ENCODE peak calls at places on chromosomes 5 and 9, in eight cellular contexts. H, K, X, V, P, S, G and Q are unnamed samples.

GRCh38 chr5:116265506-116265905 is 180.7 kb downstream of the COMMD10 start:
- DNase-seq in H (no peak), K (peak), X (no peak), V (no peak), P (no peak), S (no peak), G (no peak), Q (no peak)

GRCh38 chr9:70581214-70581966 is 166.9 kb upstream of the KLF9 start:
- DNase-seq in H (no peak), K (no peak), X (no peak), V (no peak), P (no peak), S (no peak), G (no peak), Q (no peak)

GRCh38 chr5:52674815-52675545 is 112.7 kb upstream of the ITGA1 start:
- DNase-seq in H (peak), K (peak), X (no peak), V (no peak), P (no peak), S (no peak), G (no peak), Q (no peak)

GRCh38 chr5:40834391-40834848 is 602 bp downstream of the RPL37 start:
- DNase-seq in H (no peak), K (peak), X (no peak), V (no peak), P (no peak), S (no peak), G (no peak), Q (no peak)

GRCh38 chr5:55926476-55926875 is 68.3 kb downstream of the IL6ST start:
- DNase-seq in H (no peak), K (no peak), X (no peak), V (no peak), P (no peak), S (no peak), G (no peak), Q (no peak)

GRCh38 chr5:137822158-137822764 is 45.4 kb upstream of the MYOT start:
- DNase-seq in H (no peak), K (peak), X (peak), V (peak), P (peak), S (peak), G (peak), Q (peak)

GRCh38 chr5:40871177-40871576 is 30.0 kb downstream of the CARD6 start:
- DNase-seq in H (no peak), K (no peak), X (no peak), V (no peak), P (no peak), S (peak), G (no peak), Q (no peak)

GRCh38 chr9:127742435-127743088 is 7.5 kb upstream of the TOR2A start:
- DNase-seq in H (no peak), K (peak), X (peak), V (no peak), P (no peak), S (peak), G (peak), Q (peak)

GRCh38 chr5:150106669-150107068 is 20.3 kb upstream of the CSF1R start:
- DNase-seq in H (no peak), K (no peak), X (no peak), V (no peak), P (peak), S (no peak), G (no peak), Q (no peak)

GRCh38 chr5:16957305-16958165 is 21.4 kb upstream of the MYO10 start:
- DNase-seq in H (no peak), K (peak), X (no peak), V (no peak), P (no peak), S (no peak), G (no peak), Q (no peak)

GRCh38 chr9:21252727-21253547 is 13.1 kb upstream of the IFNA14 start:
- DNase-seq in H (no peak), K (peak), X (peak), V (peak), P (peak), S (peak), G (peak), Q (peak)
- TF ChIP-seq CTCF in H (peak), K (no peak), X (peak), V (peak), P (peak), S (peak), G (peak), Q (peak)

DNA sequence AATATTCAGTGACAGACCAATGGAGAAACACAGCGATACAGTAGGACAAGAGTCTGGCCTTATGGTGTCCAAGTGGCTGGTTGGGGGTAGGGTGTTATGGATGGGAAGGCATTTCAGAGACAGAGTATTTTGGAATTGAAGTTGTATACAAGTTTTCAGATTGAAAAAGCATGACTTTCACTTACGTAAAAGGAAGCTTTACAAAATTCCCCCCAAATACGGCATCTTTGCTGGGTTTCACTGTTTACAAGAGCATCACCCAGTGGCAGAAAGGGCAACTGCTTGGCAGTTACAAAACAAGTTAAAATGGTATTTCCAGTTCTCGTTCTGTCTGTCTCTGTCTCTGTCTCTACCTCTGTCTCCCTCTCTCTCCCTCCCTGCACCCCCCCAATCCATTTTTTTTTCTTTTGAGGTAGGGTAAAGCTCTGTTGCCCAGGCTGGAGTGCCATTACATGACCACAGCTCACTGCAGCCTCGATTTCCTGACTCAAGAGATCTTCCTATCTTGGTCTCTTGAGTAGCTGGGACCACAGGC is 86.2 kb downstream of the PTPN3 start:
- DNase-seq in H (no peak), K (peak), X (no peak), V (peak), P (peak), S (no peak), G (no peak), Q (no peak)
- TF ChIP-seq CTCF in H (peak), K (peak), X (peak), V (peak), P (peak), S (peak), G (peak), Q (peak)

DNA sequence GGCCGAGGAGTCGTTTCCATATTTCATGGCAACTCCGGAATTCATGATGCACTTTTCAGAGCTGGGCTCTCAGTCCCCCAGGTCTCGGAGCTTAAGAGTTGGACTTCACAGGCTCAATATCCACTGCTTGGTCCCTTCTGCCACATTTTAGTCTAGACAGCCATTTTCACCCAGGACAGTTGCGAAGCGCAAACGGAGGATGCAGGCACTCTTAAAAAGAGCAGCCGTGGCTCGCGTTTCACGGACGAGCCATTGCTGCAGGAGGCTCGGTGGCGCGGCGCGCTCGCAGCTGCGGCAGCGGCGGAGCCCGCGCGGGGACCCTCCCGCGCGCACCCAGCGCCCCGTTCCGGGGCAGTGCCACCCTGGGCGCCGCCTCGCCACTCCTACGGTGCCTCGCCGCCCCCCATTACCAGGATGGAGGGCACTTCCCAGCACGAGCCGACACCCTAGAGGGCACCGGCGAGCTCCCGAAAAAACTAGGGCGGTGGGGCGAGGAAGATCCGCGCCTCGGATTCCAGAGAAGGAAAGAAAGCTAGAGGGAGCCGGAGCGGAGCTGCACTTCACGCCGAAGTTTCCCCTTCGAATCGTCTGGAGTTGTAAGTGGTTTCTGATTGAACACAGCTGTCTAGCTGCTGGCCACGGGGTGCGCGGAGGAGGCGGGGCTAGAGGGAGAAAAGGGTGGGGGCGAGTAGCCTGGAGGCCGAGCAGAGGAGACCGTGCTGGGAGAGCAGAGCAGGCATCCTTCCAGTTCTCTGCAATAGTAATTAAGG is 140.3 kb downstream of the TSSK1B start:
- DNase-seq in H (peak), K (peak), X (peak), V (peak), P (peak), S (peak), G (peak), Q (peak)
- TF ChIP-seq CTCF in H (no peak), K (peak), X (no peak), V (no peak), P (no peak), S (no peak), G (no peak), Q (no peak)

GRCh38 chr5:112923988-112924387 is 2.0 kb upstream of the REEP5 start:
- DNase-seq in H (no peak), K (no peak), X (no peak), V (no peak), P (no peak), S (no peak), G (no peak), Q (no peak)

GRCh38 chr5:112918679-112919078 is 3.3 kb downstream of the REEP5 start:
- DNase-seq in H (peak), K (peak), X (no peak), V (no peak), P (no peak), S (no peak), G (no peak), Q (peak)

GRCh38 chr5:112923148-112923917 is 1.3 kb upstream of the REEP5 start:
- DNase-seq in H (no peak), K (no peak), X (no peak), V (no peak), P (no peak), S (no peak), G (no peak), Q (no peak)

GRCh38 chr5:112921833-112922817 is at the start of gene REEP5:
- DNase-seq in H (no peak), K (peak), X (peak), V (peak), P (peak), S (peak), G (peak), Q (peak)

DNA sequence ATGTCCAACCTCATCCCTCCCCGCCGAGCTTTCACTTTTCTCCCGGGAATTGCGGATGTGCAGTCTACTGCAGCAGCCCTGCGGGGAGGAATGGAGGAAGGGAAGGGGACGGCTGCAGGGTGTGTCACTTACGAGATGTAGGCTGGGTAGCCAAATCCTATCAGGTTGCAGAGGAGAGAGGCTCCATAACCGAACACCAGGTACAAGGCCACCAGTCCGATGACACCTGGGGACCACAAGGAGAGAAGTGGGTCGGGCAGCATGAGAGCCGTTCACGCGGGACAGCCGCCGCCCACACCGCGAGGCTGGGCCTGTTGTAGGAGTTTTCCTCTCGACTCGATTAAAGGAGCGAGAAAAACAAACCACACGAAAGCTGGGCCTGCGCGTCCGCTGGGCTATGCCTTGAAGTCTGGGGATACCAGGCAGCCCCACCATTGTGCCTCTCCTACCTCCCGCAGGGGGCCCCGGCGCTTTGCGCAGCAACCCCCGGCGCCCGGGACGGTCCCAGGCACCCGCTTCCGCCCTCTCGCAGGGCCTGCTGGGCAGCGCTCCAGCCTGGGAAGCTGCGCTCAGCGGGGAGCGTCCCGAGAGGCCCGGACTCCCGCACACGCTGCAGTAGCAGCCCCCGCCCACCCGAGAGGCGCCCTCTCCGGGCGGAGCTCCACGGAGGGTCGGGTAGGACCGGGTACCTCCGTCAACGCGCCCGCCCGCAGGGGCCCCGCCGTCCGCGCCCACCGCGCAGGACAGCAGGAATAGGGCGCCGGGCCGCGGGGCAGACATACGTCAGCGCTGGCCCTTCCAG is 795 bp downstream of the REEP5 start:
- DNase-seq in H (no peak), K (peak), X (peak), V (peak), P (peak), S (peak), G (peak), Q (peak)
- TF ChIP-seq CTCF in H (no peak), K (no peak), X (no peak), V (no peak), P (no peak), S (no peak), G (no peak), Q (no peak)

DNA sequence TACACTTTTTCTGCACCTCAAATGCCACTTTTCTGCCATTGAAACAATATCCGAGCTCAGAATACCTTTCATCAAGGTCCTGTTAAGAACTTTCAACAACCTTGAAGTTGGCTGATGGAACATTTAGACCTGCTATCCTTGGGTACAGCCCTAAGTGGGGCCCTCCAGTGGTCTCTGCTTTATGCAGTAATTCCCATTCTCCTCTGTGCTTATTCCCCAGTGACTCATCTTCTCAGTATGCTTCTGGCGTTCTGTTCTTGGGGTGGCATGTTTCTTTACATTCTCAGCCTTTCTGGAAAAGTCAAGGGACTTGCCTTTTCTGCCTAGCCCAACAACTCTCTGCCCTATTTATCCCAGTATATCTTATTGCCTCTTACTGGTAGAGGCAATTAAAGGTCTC is 7.1 kb downstream of the ANP32B start:
- DNase-seq in H (peak), K (peak), X (no peak), V (no peak), P (no peak), S (no peak), G (no peak), Q (no peak)
- TF ChIP-seq CTCF in H (peak), K (peak), X (no peak), V (no peak), P (no peak), S (no peak), G (no peak), Q (no peak)

GRCh38 chr9:124532897-124533296 is 25.7 kb upstream of the NR5A1 start:
- DNase-seq in H (no peak), K (no peak), X (no peak), V (no peak), P (no peak), S (no peak), G (no peak), Q (no peak)
- TF ChIP-seq CTCF in H (no peak), K (no peak), X (no peak), V (no peak), P (no peak), S (no peak), G (no peak), Q (no peak)